ENCODE peak calls at places on chromosomes 2 and 18, in six cellular contexts. Q is astrocyte of the hippocampus; N is cardiac muscle cell; H is stimulated activated CD4-positive, alpha-beta T cell treated with anti-CD3 and anti-CD28 coated beads, TNF-alpha, amount 100 ng/mL, for 4 hours; A is KG1; C is activated CD4-positive, alpha-beta T cell treated with anti-CD3 and anti-CD28 coated beads for 36 hours. Y is an unnamed sample.

GRCh38 chr18:8858888-8859511 is 153.6 kb downstream of the MTCL1 start:
- DNase-seq in A (no peak), N (no peak), C (no peak), Q (peak), H (no peak), Y (no peak)

GRCh38 chr2:126886201-126886905 is 12.3 kb upstream of the TEX51 start:
- DNase-seq in C (peak), Q (peak), A (peak), H (no peak), N (peak), Y (peak)

GRCh38 chr2:48531141-48531648 is 1.2 kb downstream of the STON1 start:
- DNase-seq in N (peak), H (no peak), C (no peak), Q (peak), A (no peak), Y (no peak)

GRCh38 chr2:196422361-196422760 is 217.2 kb upstream of the CCDC150 start:
- DNase-seq in N (no peak), A (no peak), C (no peak), H (no peak), Q (no peak), Y (no peak)

GRCh38 chr2:61536086-61536722 is 2.0 kb downstream of the XPO1 start:
- DNase-seq in N (peak), Q (peak), A (peak), C (peak), H (no peak), Y (no peak)

GRCh38 chr2:216849987-216850386 is 9.9 kb downstream of the TNP1 start:
- DNase-seq in H (peak), Q (peak), C (peak), A (no peak), N (no peak), Y (peak)

GRCh38 chr2:144466637-144467036 is 53.3 kb downstream of the ZEB2 start:
- DNase-seq in C (no peak), H (no peak), N (no peak), A (no peak), Q (peak), Y (no peak)

GRCh38 chr2:71882949-71883472 is 264.7 kb downstream of the CYP26B1 start:
- DNase-seq in H (no peak), C (no peak), A (no peak), N (no peak), Q (peak), Y (peak)

GRCh38 chr2:71646028-71646427 is 192.7 kb downstream of the DYSF start:
- DNase-seq in C (no peak), N (no peak), A (no peak), H (no peak), Q (peak), Y (no peak)

GRCh38 chr18:66328280-66328947 is 275.5 kb downstream of the CDH19 start:
- DNase-seq in N (no peak), A (no peak), H (no peak), C (no peak), Q (no peak), Y (no peak)

GRCh38 chr2:31125918-31126695 is 12.1 kb downstream of the GALNT14 start:
- DNase-seq in Q (peak), N (no peak), C (no peak), H (no peak), A (no peak), Y (no peak)

GRCh38 chr18:46343940-46344372 is 239.8 kb downstream of the HAUS1 start:
- DNase-seq in A (peak), N (no peak), C (peak), Q (no peak), H (peak), Y (peak)

GRCh38 chr18:79825913-79826312 is 28.2 kb downstream of the KCNG2 start:
- DNase-seq in N (no peak), C (no peak), H (no peak), A (no peak), Q (no peak), Y (no peak)

GRCh38 chr2:202965810-202966454 is 48.7 kb upstream of the NBEAL1 start:
- DNase-seq in H (no peak), A (no peak), C (peak), Q (peak), N (peak), Y (no peak)

GRCh38 chr2:70087703-70088507 is 628 bp downstream of the PCBP1 start:
- DNase-seq in H (peak), C (peak), A (no peak), Q (peak), N (peak), Y (peak)

GRCh38 chr2:1586946-1587840 is 157.1 kb downstream of the PXDN start:
- DNase-seq in C (no peak), H (no peak), A (no peak), Q (peak), N (no peak), Y (no peak)

Y was measured in NCI-H2171.